ENCODE peak calls at places on chromosomes 2 and 18, in six cellular contexts. R is DMS153, S is skeletal muscle cell, B is fibroblast of lung, Y is RPMI7951, C is left ventricle myocardium inferior. Q is an unnamed sample.

GRCh38 chr2:130832296-130832940 is 4.3 kb upstream of the ARHGEF4 start:
- DNase-seq in C (no peak), B (no peak), S (no peak), Y (no peak), R (no peak), Q (no peak)

GRCh38 chr2:14011186-14011585 is 621.3 kb upstream of the LRATD1 start:
- DNase-seq in R (peak), Y (no peak), C (no peak), B (peak), S (no peak), Q (no peak)

GRCh38 chr2:228987441-228988155 is 283.5 kb downstream of the PID1 start:
- DNase-seq in Y (peak), R (no peak), C (no peak), B (no peak), S (no peak), Q (peak)

GRCh38 chr2:45237850-45238542 is 228.7 kb upstream of the SIX2 start:
- DNase-seq in C (peak), Y (peak), S (peak), R (peak), B (peak), Q (peak)

GRCh38 chr2:119225084-119225864 is 1.6 kb downstream of the STEAP3 start:
- DNase-seq in B (no peak), C (no peak), Y (no peak), S (no peak), R (no peak), Q (no peak)

GRCh38 chr18:46199515-46200147 is 95.4 kb downstream of the HAUS1 start:
- DNase-seq in B (peak), S (peak), R (no peak), Y (peak), C (no peak), Q (no peak)

GRCh38 chr2:23351388-23352141 is 33.4 kb upstream of the KLHL29 start:
- DNase-seq in Y (peak), R (peak), C (peak), B (peak), S (peak), Q (peak)

GRCh38 chr2:133405252-133405651 is 163.0 kb downstream of the NCKAP5 start:
- DNase-seq in S (no peak), R (no peak), C (no peak), Y (no peak), B (peak), Q (no peak)

GRCh38 chr2:41963661-41964525 is 83.9 kb upstream of the PKDCC start:
- DNase-seq in B (peak), Y (peak), C (peak), S (no peak), R (peak), Q (peak)